ENCODE peak calls at places on chromosomes 7 and 10, in eight cellular contexts. One of them, this sample, is unnamed.

GRCh38 chr10:47404446-47404845 is 20.4 kb upstream of the ZNF488 start:
- DNase-seq in H54: no peak
- DNase-seq in G401: peak
- DNase-seq in neural crest cell: no peak
- DNase-seq in stimulated activated CD8-positive, alpha-beta memory T cell treated with anti-CD3 and anti-CD28 coated beads, Interleukin-2, amount 100 ng/mL, for 48 hours: no peak
- DNase-seq in heart right ventricle: no peak
- DNase-seq in kidney: peak
- DNase-seq in activated T-helper 1 cell treated with Interleukin-2 at 50 U/mL for 16 hours: no peak
- DNase-seq in this sample: peak

GRCh38 chr7:131753620-131754222 is 197.3 kb upstream of the PODXL start:
- DNase-seq in H54: no peak
- DNase-seq in G401: no peak
- DNase-seq in neural crest cell: no peak
- DNase-seq in stimulated activated CD8-positive, alpha-beta memory T cell treated with anti-CD3 and anti-CD28 coated beads, Interleukin-2, amount 100 ng/mL, for 48 hours: no peak
- DNase-seq in heart right ventricle: no peak
- DNase-seq in kidney: no peak
- DNase-seq in activated T-helper 1 cell treated with Interleukin-2 at 50 U/mL for 16 hours: no peak
- DNase-seq in this sample: no peak

GRCh38 chr7:112792431-112792830 is 2.2 kb upstream of the TMEM168 start:
- DNase-seq in H54: no peak
- DNase-seq in G401: no peak
- DNase-seq in neural crest cell: no peak
- DNase-seq in stimulated activated CD8-positive, alpha-beta memory T cell treated with anti-CD3 and anti-CD28 coated beads, Interleukin-2, amount 100 ng/mL, for 48 hours: no peak
- DNase-seq in heart right ventricle: no peak
- DNase-seq in kidney: no peak
- DNase-seq in activated T-helper 1 cell treated with Interleukin-2 at 50 U/mL for 16 hours: no peak
- DNase-seq in this sample: no peak

GRCh38 chr7:14235056-14235455 is 245.6 kb upstream of the ETV1 start:
- DNase-seq in H54: no peak
- DNase-seq in G401: peak
- DNase-seq in neural crest cell: no peak
- DNase-seq in stimulated activated CD8-positive, alpha-beta memory T cell treated with anti-CD3 and anti-CD28 coated beads, Interleukin-2, amount 100 ng/mL, for 48 hours: no peak
- DNase-seq in heart right ventricle: no peak
- DNase-seq in kidney: no peak
- DNase-seq in activated T-helper 1 cell treated with Interleukin-2 at 50 U/mL for 16 hours: no peak
- DNase-seq in this sample: no peak

GRCh38 chr10:78528749-78529204 is 495.1 kb downstream of the RPS24 start:
- DNase-seq in H54: no peak
- DNase-seq in G401: no peak
- DNase-seq in neural crest cell: no peak
- DNase-seq in stimulated activated CD8-positive, alpha-beta memory T cell treated with anti-CD3 and anti-CD28 coated beads, Interleukin-2, amount 100 ng/mL, for 48 hours: no peak
- DNase-seq in heart right ventricle: no peak
- DNase-seq in kidney: no peak
- DNase-seq in activated T-helper 1 cell treated with Interleukin-2 at 50 U/mL for 16 hours: no peak
- DNase-seq in this sample: no peak

GRCh38 chr7:139588632-139589031 is 65.1 kb downstream of the CLEC2L start:
- DNase-seq in H54: no peak
- DNase-seq in G401: no peak
- DNase-seq in neural crest cell: no peak
- DNase-seq in stimulated activated CD8-positive, alpha-beta memory T cell treated with anti-CD3 and anti-CD28 coated beads, Interleukin-2, amount 100 ng/mL, for 48 hours: no peak
- DNase-seq in heart right ventricle: no peak
- DNase-seq in kidney: peak
- DNase-seq in activated T-helper 1 cell treated with Interleukin-2 at 50 U/mL for 16 hours: no peak
- DNase-seq in this sample: no peak

GRCh38 chr10:11469575-11470391 is 141.7 kb downstream of the USP6NL start:
- DNase-seq in H54: no peak
- DNase-seq in G401: no peak
- DNase-seq in neural crest cell: no peak
- DNase-seq in stimulated activated CD8-positive, alpha-beta memory T cell treated with anti-CD3 and anti-CD28 coated beads, Interleukin-2, amount 100 ng/mL, for 48 hours: no peak
- DNase-seq in heart right ventricle: no peak
- DNase-seq in kidney: peak
- DNase-seq in activated T-helper 1 cell treated with Interleukin-2 at 50 U/mL for 16 hours: no peak
- DNase-seq in this sample: no peak

GRCh38 chr10:131888186-131888604 is 12.6 kb upstream of the PPP2R2D start:
- DNase-seq in H54: no peak
- DNase-seq in G401: no peak
- DNase-seq in neural crest cell: no peak
- DNase-seq in stimulated activated CD8-positive, alpha-beta memory T cell treated with anti-CD3 and anti-CD28 coated beads, Interleukin-2, amount 100 ng/mL, for 48 hours: no peak
- DNase-seq in heart right ventricle: no peak
- DNase-seq in kidney: peak
- DNase-seq in activated T-helper 1 cell treated with Interleukin-2 at 50 U/mL for 16 hours: no peak
- DNase-seq in this sample: no peak

GRCh38 chr7:75599244-75599771 is 107.2 kb downstream of the SPDYE5 start:
- DNase-seq in H54: no peak
- DNase-seq in G401: peak
- DNase-seq in neural crest cell: peak
- DNase-seq in stimulated activated CD8-positive, alpha-beta memory T cell treated with anti-CD3 and anti-CD28 coated beads, Interleukin-2, amount 100 ng/mL, for 48 hours: no peak
- DNase-seq in heart right ventricle: peak
- DNase-seq in kidney: peak
- DNase-seq in activated T-helper 1 cell treated with Interleukin-2 at 50 U/mL for 16 hours: no peak
- DNase-seq in this sample: no peak

GRCh38 chr7:104096683-104097082 is 107.2 kb upstream of the RELN start:
- DNase-seq in H54: no peak
- DNase-seq in G401: no peak
- DNase-seq in neural crest cell: peak
- DNase-seq in stimulated activated CD8-positive, alpha-beta memory T cell treated with anti-CD3 and anti-CD28 coated beads, Interleukin-2, amount 100 ng/mL, for 48 hours: no peak
- DNase-seq in heart right ventricle: no peak
- DNase-seq in kidney: no peak
- DNase-seq in activated T-helper 1 cell treated with Interleukin-2 at 50 U/mL for 16 hours: no peak
- DNase-seq in this sample: no peak

GRCh38 chr7:6435486-6436384 is 12.0 kb downstream of the DAGLB start:
- DNase-seq in H54: peak
- DNase-seq in G401: peak
- DNase-seq in neural crest cell: peak
- DNase-seq in stimulated activated CD8-positive, alpha-beta memory T cell treated with anti-CD3 and anti-CD28 coated beads, Interleukin-2, amount 100 ng/mL, for 48 hours: peak
- DNase-seq in heart right ventricle: peak
- DNase-seq in kidney: peak
- DNase-seq in activated T-helper 1 cell treated with Interleukin-2 at 50 U/mL for 16 hours: peak
- DNase-seq in this sample: peak

GRCh38 chr7:84218681-84219080 is 24.1 kb upstream of the SEMA3A start:
- DNase-seq in H54: no peak
- DNase-seq in G401: no peak
- DNase-seq in neural crest cell: no peak
- DNase-seq in stimulated activated CD8-positive, alpha-beta memory T cell treated with anti-CD3 and anti-CD28 coated beads, Interleukin-2, amount 100 ng/mL, for 48 hours: no peak
- DNase-seq in heart right ventricle: no peak
- DNase-seq in kidney: no peak
- DNase-seq in activated T-helper 1 cell treated with Interleukin-2 at 50 U/mL for 16 hours: no peak
- DNase-seq in this sample: no peak

GRCh38 chr7:127107601-127108007 is 145.1 kb downstream of the GRM8 start:
- DNase-seq in H54: peak
- DNase-seq in G401: peak
- DNase-seq in neural crest cell: peak
- DNase-seq in stimulated activated CD8-positive, alpha-beta memory T cell treated with anti-CD3 and anti-CD28 coated beads, Interleukin-2, amount 100 ng/mL, for 48 hours: no peak
- DNase-seq in heart right ventricle: no peak
- DNase-seq in kidney: no peak
- DNase-seq in activated T-helper 1 cell treated with Interleukin-2 at 50 U/mL for 16 hours: no peak
- DNase-seq in this sample: no peak

GRCh38 chr10:112951349-112952281 is 1.6 kb downstream of the TCF7L2 start:
- DNase-seq in H54: peak
- DNase-seq in G401: peak
- DNase-seq in neural crest cell: peak
- DNase-seq in stimulated activated CD8-positive, alpha-beta memory T cell treated with anti-CD3 and anti-CD28 coated beads, Interleukin-2, amount 100 ng/mL, for 48 hours: peak
- DNase-seq in heart right ventricle: peak
- DNase-seq in kidney: peak
- DNase-seq in activated T-helper 1 cell treated with Interleukin-2 at 50 U/mL for 16 hours: peak
- DNase-seq in this sample: peak

GRCh38 chr10:48227213-48227612 is 47.3 kb downstream of the FRMPD2 start:
- DNase-seq in H54: no peak
- DNase-seq in G401: no peak
- DNase-seq in neural crest cell: no peak
- DNase-seq in stimulated activated CD8-positive, alpha-beta memory T cell treated with anti-CD3 and anti-CD28 coated beads, Interleukin-2, amount 100 ng/mL, for 48 hours: no peak
- DNase-seq in heart right ventricle: no peak
- DNase-seq in kidney: no peak
- DNase-seq in activated T-helper 1 cell treated with Interleukin-2 at 50 U/mL for 16 hours: no peak
- DNase-seq in this sample: no peak

GRCh38 chr10:48594799-48595198 is 10.1 kb downstream of the ARHGAP22 start:
- DNase-seq in H54: no peak
- DNase-seq in G401: no peak
- DNase-seq in neural crest cell: no peak
- DNase-seq in stimulated activated CD8-positive, alpha-beta memory T cell treated with anti-CD3 and anti-CD28 coated beads, Interleukin-2, amount 100 ng/mL, for 48 hours: no peak
- DNase-seq in heart right ventricle: no peak
- DNase-seq in kidney: no peak
- DNase-seq in activated T-helper 1 cell treated with Interleukin-2 at 50 U/mL for 16 hours: no peak
- DNase-seq in this sample: no peak

GRCh38 chr7:126574838-126575250 is 677.9 kb downstream of the GRM8 start:
- DNase-seq in H54: peak
- DNase-seq in G401: no peak
- DNase-seq in neural crest cell: no peak
- DNase-seq in stimulated activated CD8-positive, alpha-beta memory T cell treated with anti-CD3 and anti-CD28 coated beads, Interleukin-2, amount 100 ng/mL, for 48 hours: no peak
- DNase-seq in heart right ventricle: no peak
- DNase-seq in kidney: no peak
- DNase-seq in activated T-helper 1 cell treated with Interleukin-2 at 50 U/mL for 16 hours: no peak
- DNase-seq in this sample: no peak

GRCh38 chr7:69412331-69413146 is 185.7 kb upstream of the AUTS2 start:
- DNase-seq in H54: peak
- DNase-seq in G401: no peak
- DNase-seq in neural crest cell: no peak
- DNase-seq in stimulated activated CD8-positive, alpha-beta memory T cell treated with anti-CD3 and anti-CD28 coated beads, Interleukin-2, amount 100 ng/mL, for 48 hours: peak
- DNase-seq in heart right ventricle: peak
- DNase-seq in kidney: peak
- DNase-seq in activated T-helper 1 cell treated with Interleukin-2 at 50 U/mL for 16 hours: no peak
- DNase-seq in this sample: no peak

GRCh38 chr7:158538156-158538946 is 49.3 kb downstream of the PTPRN2 start:
- DNase-seq in H54: no peak
- DNase-seq in G401: no peak
- DNase-seq in neural crest cell: no peak
- DNase-seq in stimulated activated CD8-positive, alpha-beta memory T cell treated with anti-CD3 and anti-CD28 coated beads, Interleukin-2, amount 100 ng/mL, for 48 hours: no peak
- DNase-seq in heart right ventricle: no peak
- DNase-seq in kidney: no peak
- DNase-seq in activated T-helper 1 cell treated with Interleukin-2 at 50 U/mL for 16 hours: no peak
- DNase-seq in this sample: no peak

GRCh38 chr7:155533120-155533826 is 13.1 kb downstream of the CNPY1 start:
- DNase-seq in H54: no peak
- DNase-seq in G401: peak
- DNase-seq in neural crest cell: peak
- DNase-seq in stimulated activated CD8-positive, alpha-beta memory T cell treated with anti-CD3 and anti-CD28 coated beads, Interleukin-2, amount 100 ng/mL, for 48 hours: no peak
- DNase-seq in heart right ventricle: no peak
- DNase-seq in kidney: peak
- DNase-seq in activated T-helper 1 cell treated with Interleukin-2 at 50 U/mL for 16 hours: no peak
- DNase-seq in this sample: peak

GRCh38 chr10:73894245-73894971 is 16.5 kb upstream of the PLAU start:
- DNase-seq in H54: peak
- DNase-seq in G401: no peak
- DNase-seq in neural crest cell: no peak
- DNase-seq in stimulated activated CD8-positive, alpha-beta memory T cell treated with anti-CD3 and anti-CD28 coated beads, Interleukin-2, amount 100 ng/mL, for 48 hours: no peak
- DNase-seq in heart right ventricle: no peak
- DNase-seq in kidney: no peak
- DNase-seq in activated T-helper 1 cell treated with Interleukin-2 at 50 U/mL for 16 hours: no peak
- DNase-seq in this sample: no peak

GRCh38 chr7:23863209-23863798 is 153.3 kb downstream of the STK31 start:
- DNase-seq in H54: peak
- DNase-seq in G401: peak
- DNase-seq in neural crest cell: no peak
- DNase-seq in stimulated activated CD8-positive, alpha-beta memory T cell treated with anti-CD3 and anti-CD28 coated beads, Interleukin-2, amount 100 ng/mL, for 48 hours: no peak
- DNase-seq in heart right ventricle: no peak
- DNase-seq in kidney: no peak
- DNase-seq in activated T-helper 1 cell treated with Interleukin-2 at 50 U/mL for 16 hours: no peak
- DNase-seq in this sample: no peak

GRCh38 chr7:33982425-33982786 is 77.1 kb downstream of the BMPER start:
- DNase-seq in H54: no peak
- DNase-seq in G401: no peak
- DNase-seq in neural crest cell: no peak
- DNase-seq in stimulated activated CD8-positive, alpha-beta memory T cell treated with anti-CD3 and anti-CD28 coated beads, Interleukin-2, amount 100 ng/mL, for 48 hours: no peak
- DNase-seq in heart right ventricle: no peak
- DNase-seq in kidney: no peak
- DNase-seq in activated T-helper 1 cell treated with Interleukin-2 at 50 U/mL for 16 hours: no peak
- DNase-seq in this sample: no peak

GRCh38 chr10:70786799-70787415 is 1.7 kb upstream of the TBATA start:
- DNase-seq in H54: no peak
- DNase-seq in G401: no peak
- DNase-seq in neural crest cell: no peak
- DNase-seq in stimulated activated CD8-positive, alpha-beta memory T cell treated with anti-CD3 and anti-CD28 coated beads, Interleukin-2, amount 100 ng/mL, for 48 hours: peak
- DNase-seq in heart right ventricle: no peak
- DNase-seq in kidney: no peak
- DNase-seq in activated T-helper 1 cell treated with Interleukin-2 at 50 U/mL for 16 hours: no peak
- DNase-seq in this sample: no peak

GRCh38 chr10:100009793-100010676 is at the start of gene DNMBP:
- DNase-seq in H54: peak
- DNase-seq in G401: peak
- DNase-seq in neural crest cell: peak
- DNase-seq in stimulated activated CD8-positive, alpha-beta memory T cell treated with anti-CD3 and anti-CD28 coated beads, Interleukin-2, amount 100 ng/mL, for 48 hours: peak
- DNase-seq in heart right ventricle: peak
- DNase-seq in kidney: peak
- DNase-seq in activated T-helper 1 cell treated with Interleukin-2 at 50 U/mL for 16 hours: peak
- DNase-seq in this sample: peak

This sample was measured in upper lobe of right lung.